ENCODE peak calls at places on chromosome 1, in eight cellular contexts. L, C, Q, F, A, D, X and G are unnamed samples.
A peak's percentile ranks its signal among the peaks of the same experiment; 100 is the strongest.

GRCh38 chr1:200558866-200559459 is 61.6 kb downstream of the KIF14 start:
- DNase-seq in C (peak; percentile 42), L (peak; percentile 50), F (no peak), Q (no peak), X (no peak), D (no peak), A (peak; percentile 53), G (peak; percentile 61)

GRCh38 chr1:213724640-213725536 is 262.9 kb upstream of the PROX1 start:
- DNase-seq in C (no peak), F (no peak), A (no peak), L (no peak), D (no peak), Q (peak; percentile 85), X (no peak), G (no peak)

GRCh38 chr1:119611701-119612113 is 36.4 kb downstream of the ZNF697 start:
- DNase-seq in F (no peak), Q (peak; percentile 85), X (peak; percentile 65), A (peak; percentile 45), L (peak; percentile 64), D (peak; percentile 62), C (peak; percentile 55), G (peak; percentile 65)

GRCh38 chr1:201063190-201063544 is 39.7 kb upstream of the KIF21B start:
- DNase-seq in C (no peak), X (no peak), F (no peak), Q (no peak), A (no peak), L (no peak), D (no peak), G (no peak)

GRCh38 chr1:115677172-115677542 is 35.4 kb downstream of the VANGL1 start:
- DNase-seq in C (no peak), X (peak; percentile 86), D (peak; percentile 79), F (no peak), L (no peak), A (no peak), Q (no peak), G (peak; percentile 36)

GRCh38 chr1:156926175-156926574 is 5.7 kb downstream of the LRRC71 start:
- DNase-seq in A (no peak), L (peak; percentile 45), Q (no peak), F (no peak), C (no peak), X (peak; percentile 97), D (no peak), G (peak; percentile 75)

GRCh38 chr1:54594463-54594862 is 28.9 kb downstream of the FAM151A start:
- DNase-seq in F (no peak), L (no peak), D (no peak), A (no peak), Q (no peak), C (no peak), X (no peak), G (no peak)

GRCh38 chr1:89971600-89971999 is 23.3 kb upstream of the ZNF326 start:
- DNase-seq in F (no peak), X (no peak), Q (no peak), D (no peak), C (no peak), L (no peak), A (no peak), G (no peak)

GRCh38 chr1:204072951-204073836 is at the start of gene SOX13:
- DNase-seq in F (peak; percentile 49), A (peak; percentile 13), C (peak; percentile 95), Q (peak; percentile 96), X (peak; percentile 65), D (peak; percentile 80), L (peak; percentile 84), G (peak; percentile 74)

GRCh38 chr1:101198842-101199636 is 37.8 kb upstream of the S1PR1 start:
- DNase-seq in X (no peak), L (no peak), A (no peak), D (no peak), F (no peak), C (no peak), Q (no peak), G (no peak)

GRCh38 chr1:36411674-36412648 is 14.3 kb upstream of the LSM10 start:
- DNase-seq in A (no peak), X (no peak), F (no peak), L (peak; percentile 50), D (no peak), C (no peak), Q (no peak), G (peak; percentile 4)

GRCh38 chr1:24793762-24794161 is 48.5 kb downstream of the CLIC4 start:
- DNase-seq in F (no peak), D (no peak), C (no peak), X (no peak), L (no peak), A (no peak), Q (no peak), G (no peak)

GRCh38 chr1:48329489-48329888 is 107.0 kb downstream of the SLC5A9 start:
- DNase-seq in Q (no peak), A (no peak), X (no peak), C (no peak), D (no peak), L (no peak), F (no peak), G (no peak)

GRCh38 chr1:46725736-46726108 is 6.8 kb upstream of the EFCAB14 start:
- DNase-seq in F (no peak), A (no peak), Q (no peak), L (no peak), C (no peak), X (no peak), D (no peak), G (no peak)

GRCh38 chr1:6148497-6149241 is 31.5 kb downstream of the CHD5 start:
- DNase-seq in X (no peak), A (no peak), F (no peak), L (no peak), D (peak; percentile 80), Q (no peak), C (peak; percentile 86), G (peak; percentile 88)

GRCh38 chr1:100834779-100835645 is 59.6 kb downstream of the EXTL2 start:
- DNase-seq in C (no peak), L (no peak), F (no peak), X (no peak), A (peak; percentile 8), D (no peak), Q (no peak), G (no peak)

GRCh38 chr1:111739984-111740765 is 980 bp upstream of the INKA2 start:
- DNase-seq in C (no peak), X (peak; percentile 47), A (peak; percentile 66), L (peak; percentile 54), Q (peak; percentile 89), D (peak; percentile 85), F (no peak), G (peak; percentile 65)

GRCh38 chr1:15472595-15472994 is 3.3 kb upstream of the CELA2B start:
- DNase-seq in A (no peak), F (no peak), Q (no peak), X (no peak), C (no peak), D (no peak), L (no peak), G (no peak)

GRCh38 chr1:156689960-156690672 is 12.9 kb upstream of the NES start:
- DNase-seq in L (no peak), Q (no peak), X (peak; percentile 26), A (no peak), C (no peak), D (no peak), F (no peak), G (peak; percentile 47)

GRCh38 chr1:227038401-227038800 is 98.3 kb downstream of the COQ8A start:
- DNase-seq in Q (no peak), L (no peak), D (no peak), F (no peak), C (no peak), X (no peak), A (no peak), G (no peak)

GRCh38 chr1:91836307-91837056 is 49.5 kb downstream of the TGFBR3 start:
- DNase-seq in Q (no peak), L (peak; percentile 55), D (no peak), A (peak; percentile 26), C (no peak), X (peak; percentile 22), F (no peak), G (peak; percentile 5)

GRCh38 chr1:170205301-170205700 is 59.5 kb downstream of the NTMT2 start:
- DNase-seq in X (no peak), L (no peak), A (no peak), Q (no peak), C (no peak), F (no peak), D (no peak), G (no peak)

GRCh38 chr1:16991571-16991970 is 11.2 kb upstream of the MFAP2 start:
- DNase-seq in D (no peak), A (no peak), L (no peak), Q (no peak), C (no peak), F (no peak), X (no peak), G (no peak)

GRCh38 chr1:204170494-204171155 is 4.5 kb upstream of the REN start:
- DNase-seq in L (no peak), F (no peak), X (no peak), C (no peak), D (no peak), A (no peak), Q (peak; percentile 0), G (no peak)

GRCh38 chr1:44642925-44643324 is 31.4 kb downstream of the TMEM53 start:
- DNase-seq in X (no peak), C (no peak), L (peak; percentile 35), D (no peak), Q (no peak), A (no peak), F (no peak), G (no peak)

GRCh38 chr1:237032029-237032428 is 10.0 kb upstream of the RYR2 start:
- DNase-seq in Q (no peak), A (no peak), D (no peak), L (no peak), F (no peak), C (no peak), X (no peak), G (no peak)

GRCh38 chr1:46081620-46082019 is 50.8 kb downstream of the PIK3R3 start:
- DNase-seq in X (no peak), Q (no peak), L (no peak), D (no peak), C (no peak), F (no peak), A (no peak), G (no peak)